ENCODE peak calls at places on chromosomes 11 and 22, in ten cellular contexts. Z is activated CD4-positive, alpha-beta T cell treated with anti-CD3 and anti-CD28 coated beads, Interleukin-2, amount 50 U/mL, for 24 hours; W is Right ventricle myocardium superior; Q is HTR-8/SVneo; R is astrocyte of the spinal cord; F is lung microvascular endothelial cell; X is SK-N-DZ; S is RWPE1; M is amygdala; P is stimulated activated CD8-positive, alpha-beta memory T cell treated with anti-CD3 and anti-CD28 coated beads, Interleukin-15, amount 100 ng/mL, for 48 hours. I is an unnamed sample.

GRCh38 chr11:104254347-104254746 is 90.4 kb upstream of the PDGFD start:
- DNase-seq in Z (no peak), W (no peak), Q (peak), R (peak), F (peak), X (peak), S (peak), M (no peak), P (peak), I (no peak)

GRCh38 chr11:465896-466538 is 15.9 kb downstream of the PTDSS2 start:
- DNase-seq in Z (no peak), W (no peak), Q (no peak), R (no peak), F (no peak), X (no peak), S (no peak), M (no peak), P (no peak), I (no peak)

GRCh38 chr11:20087118-20087521 is 73.2 kb downstream of the DBX1 start:
- DNase-seq in Z (no peak), W (no peak), Q (no peak), R (peak), F (no peak), X (no peak), S (no peak), M (no peak), P (no peak), I (no peak)

GRCh38 chr11:128936546-128937275 is 6.0 kb downstream of the TP53AIP1 start:
- DNase-seq in Z (no peak), W (no peak), Q (no peak), R (peak), F (no peak), X (no peak), S (no peak), M (no peak), P (no peak), I (peak)

GRCh38 chr11:59822989-59823566 is 12.5 kb upstream of the MRPL16 start:
- DNase-seq in Z (peak), W (no peak), Q (peak), R (peak), F (peak), X (peak), S (peak), M (no peak), P (no peak), I (no peak)

GRCh38 chr11:12220305-12220704 is 109.9 kb downstream of the MICAL2 start:
- DNase-seq in Z (no peak), W (peak), Q (no peak), R (no peak), F (peak), X (no peak), S (no peak), M (peak), P (no peak), I (no peak)

GRCh38 chr11:114317738-114318137 is 21.5 kb downstream of the NNMT start:
- DNase-seq in Z (no peak), W (peak), Q (no peak), R (peak), F (no peak), X (peak), S (no peak), M (no peak), P (no peak), I (no peak)

GRCh38 chr11:104918113-104918824 is 20.0 kb upstream of the CASP12 start:
- DNase-seq in Z (no peak), W (no peak), Q (peak), R (peak), F (peak), X (no peak), S (no peak), M (no peak), P (no peak), I (no peak)

GRCh38 chr11:1628506-1629325 is 859 bp upstream of the KRTAP5-5 start:
- DNase-seq in Z (peak), W (peak), Q (peak), R (peak), F (peak), X (peak), S (peak), M (peak), P (peak), I (peak)

GRCh38 chr22:48365386-48365785 is 1462.3 kb downstream of the BRD1 start:
- DNase-seq in Z (no peak), W (no peak), Q (no peak), R (no peak), F (no peak), X (no peak), S (no peak), M (no peak), P (no peak), I (no peak)

GRCh38 chr22:46971141-46971775 is 208.8 kb downstream of the TBC1D22A start:
- DNase-seq in Z (no peak), W (peak), Q (no peak), R (peak), F (peak), X (peak), S (no peak), M (no peak), P (no peak), I (no peak)

GRCh38 chr11:66473608-66474525 is 6.4 kb upstream of the DPP3 start:
- DNase-seq in Z (no peak), W (no peak), Q (no peak), R (no peak), F (no peak), X (no peak), S (no peak), M (no peak), P (no peak), I (no peak)

GRCh38 chr11:14881794-14882193 is 10.2 kb downstream of the CYP2R1 start:
- DNase-seq in Z (no peak), W (no peak), Q (no peak), R (no peak), F (no peak), X (no peak), S (no peak), M (no peak), P (no peak), I (no peak)

GRCh38 chr11:102564110-102564509 is 33.6 kb upstream of the MMP7 start:
- DNase-seq in Z (no peak), W (no peak), Q (peak), R (peak), F (peak), X (no peak), S (peak), M (no peak), P (no peak), I (no peak)

GRCh38 chr11:20881328-20882079 is 212.1 kb downstream of the NELL1 start:
- DNase-seq in Z (no peak), W (no peak), Q (no peak), R (no peak), F (no peak), X (no peak), S (no peak), M (no peak), P (no peak), I (no peak)